ENCODE peak calls at places on chromosomes 3 and 15, in five cellular contexts. One of them, this sample, is unnamed.

GRCh38 chr3:177427096-177427495 is 229.8 kb upstream of the TBL1XR1 start:
- DNase-seq in HepG2: no peak
- DNase-seq in PC-9: no peak
- DNase-seq in GM23338: no peak
- DNase-seq in hepatocyte: no peak
- DNase-seq in this sample: no peak

GRCh38 chr3:149080011-149080698 is 6.2 kb downstream of the HLTF start:
- DNase-seq in HepG2: no peak
- DNase-seq in PC-9: no peak
- DNase-seq in GM23338: no peak
- DNase-seq in hepatocyte: no peak
- DNase-seq in this sample: no peak

GRCh38 chr3:56042326-56042951 is 425.8 kb downstream of the ERC2 start:
- DNase-seq in HepG2: peak; percentile 5
- DNase-seq in PC-9: peak; percentile 1
- DNase-seq in GM23338: peak; percentile 78
- DNase-seq in hepatocyte: peak; percentile 64
- DNase-seq in this sample: peak; percentile 16

GRCh38 chr3:37492977-37493471 is 318.6 kb upstream of the LRRFIP2 start:
- DNase-seq in HepG2: no peak
- DNase-seq in PC-9: no peak
- DNase-seq in GM23338: no peak
- DNase-seq in hepatocyte: no peak
- DNase-seq in this sample: peak; percentile 35

GRCh38 chr3:99637041-99637380 is 1.4 kb upstream of the COL8A1 start:
- DNase-seq in HepG2: no peak
- DNase-seq in PC-9: peak; percentile 38
- DNase-seq in GM23338: peak; percentile 76
- DNase-seq in hepatocyte: no peak
- DNase-seq in this sample: peak; percentile 86

GRCh38 chr3:32880225-32880624 is 62.4 kb downstream of the TRIM71 start:
- DNase-seq in HepG2: no peak
- DNase-seq in PC-9: no peak
- DNase-seq in GM23338: no peak
- DNase-seq in hepatocyte: no peak
- DNase-seq in this sample: no peak

GRCh38 chr15:68126415-68126814 is 72.3 kb downstream of the PIAS1 start:
- DNase-seq in HepG2: no peak
- DNase-seq in PC-9: no peak
- DNase-seq in GM23338: no peak
- DNase-seq in hepatocyte: no peak
- DNase-seq in this sample: peak; percentile 14

GRCh38 chr3:189410522-189410921 is 220.7 kb upstream of the TP63 start:
- DNase-seq in HepG2: no peak
- DNase-seq in PC-9: no peak
- DNase-seq in GM23338: no peak
- DNase-seq in hepatocyte: no peak
- DNase-seq in this sample: no peak

GRCh38 chr3:112378989-112379692 is 46.2 kb downstream of the CD200 start:
- DNase-seq in HepG2: no peak
- DNase-seq in PC-9: no peak
- DNase-seq in GM23338: peak; percentile 24
- DNase-seq in hepatocyte: peak; percentile 42
- DNase-seq in this sample: peak; percentile 97

GRCh38 chr3:23806322-23807160 is 786 bp downstream of the UBE2E1 start:
- DNase-seq in HepG2: no peak
- DNase-seq in PC-9: no peak
- DNase-seq in GM23338: peak; percentile 63
- DNase-seq in hepatocyte: peak; percentile 42
- DNase-seq in this sample: no peak

GRCh38 chr15:40368701-40369473 is 10.9 kb downstream of the DISP2 start:
- DNase-seq in HepG2: no peak
- DNase-seq in PC-9: no peak
- DNase-seq in GM23338: no peak
- DNase-seq in hepatocyte: no peak
- DNase-seq in this sample: no peak

GRCh38 chr3:9897408-9898372 is 5.0 kb upstream of the IL17RE start:
- DNase-seq in HepG2: peak; percentile 98
- DNase-seq in PC-9: peak; percentile 74
- DNase-seq in GM23338: no peak
- DNase-seq in hepatocyte: peak; percentile 85
- DNase-seq in this sample: peak; percentile 92

GRCh38 chr3:43747641-43748040 is 56.9 kb downstream of the ABHD5 start:
- DNase-seq in HepG2: no peak
- DNase-seq in PC-9: no peak
- DNase-seq in GM23338: no peak
- DNase-seq in hepatocyte: no peak
- DNase-seq in this sample: no peak

GRCh38 chr15:77138167-77138522 is 67.2 kb upstream of the TSPAN3 start:
- DNase-seq in HepG2: no peak
- DNase-seq in PC-9: no peak
- DNase-seq in GM23338: no peak
- DNase-seq in hepatocyte: no peak
- DNase-seq in this sample: peak; percentile 8

GRCh38 chr3:187896664-187897063 is 151.4 kb upstream of the BCL6 start:
- DNase-seq in HepG2: no peak
- DNase-seq in PC-9: no peak
- DNase-seq in GM23338: no peak
- DNase-seq in hepatocyte: no peak
- DNase-seq in this sample: no peak

GRCh38 chr3:188316021-188316722 is 162.2 kb downstream of the LPP start:
- DNase-seq in HepG2: peak; percentile 28
- DNase-seq in PC-9: no peak
- DNase-seq in GM23338: no peak
- DNase-seq in hepatocyte: no peak
- DNase-seq in this sample: no peak

GRCh38 chr15:73941044-73941443 is 14.8 kb downstream of the LOXL1 start:
- DNase-seq in HepG2: no peak
- DNase-seq in PC-9: peak; percentile 58
- DNase-seq in GM23338: no peak
- DNase-seq in hepatocyte: peak; percentile 68
- DNase-seq in this sample: no peak

GRCh38 chr15:89662893-89663673 is 7.8 kb upstream of the KIF7 start:
- DNase-seq in HepG2: no peak
- DNase-seq in PC-9: peak; percentile 86
- DNase-seq in GM23338: peak; percentile 30
- DNase-seq in hepatocyte: peak; percentile 72
- DNase-seq in this sample: peak; percentile 76

GRCh38 chr3:4888913-4889846 is 90.1 kb upstream of the BHLHE40 start:
- DNase-seq in HepG2: no peak
- DNase-seq in PC-9: no peak
- DNase-seq in GM23338: no peak
- DNase-seq in hepatocyte: no peak
- DNase-seq in this sample: no peak

GRCh38 chr15:101148881-101149664 is 102.8 kb downstream of the CHSY1 start:
- DNase-seq in HepG2: no peak
- DNase-seq in PC-9: no peak
- DNase-seq in GM23338: no peak
- DNase-seq in hepatocyte: peak; percentile 47
- DNase-seq in this sample: no peak

GRCh38 chr3:141089339-141090152 is 38.4 kb downstream of the SPSB4 start:
- DNase-seq in HepG2: no peak
- DNase-seq in PC-9: no peak
- DNase-seq in GM23338: peak; percentile 44
- DNase-seq in hepatocyte: no peak
- DNase-seq in this sample: no peak

GRCh38 chr15:38972831-38973230 is 408.2 kb upstream of the RASGRP1 start:
- DNase-seq in HepG2: no peak
- DNase-seq in PC-9: no peak
- DNase-seq in GM23338: no peak
- DNase-seq in hepatocyte: no peak
- DNase-seq in this sample: no peak

GRCh38 chr3:66261318-66261717 is 40.5 kb downstream of the SLC25A26 start:
- DNase-seq in HepG2: no peak
- DNase-seq in PC-9: no peak
- DNase-seq in GM23338: no peak
- DNase-seq in hepatocyte: no peak
- DNase-seq in this sample: no peak

GRCh38 chr3:166446291-166446690 is 609.1 kb upstream of the BCHE start:
- DNase-seq in HepG2: no peak
- DNase-seq in PC-9: no peak
- DNase-seq in GM23338: no peak
- DNase-seq in hepatocyte: no peak
- DNase-seq in this sample: peak; percentile 78

GRCh38 chr3:100401674-100402036 is 316 bp downstream of the LNP1 start:
- DNase-seq in HepG2: no peak
- DNase-seq in PC-9: no peak
- DNase-seq in GM23338: peak; percentile 68
- DNase-seq in hepatocyte: peak; percentile 51
- DNase-seq in this sample: no peak

GRCh38 chr3:123423806-123424205 is 25.1 kb downstream of the ADCY5 start:
- DNase-seq in HepG2: no peak
- DNase-seq in PC-9: no peak
- DNase-seq in GM23338: no peak
- DNase-seq in hepatocyte: no peak
- DNase-seq in this sample: no peak

GRCh38 chr3:147398841-147399534 is 7.4 kb downstream of the ZIC4 start:
- DNase-seq in HepG2: no peak
- DNase-seq in PC-9: no peak
- DNase-seq in GM23338: no peak
- DNase-seq in hepatocyte: no peak
- DNase-seq in this sample: peak; percentile 24

GRCh38 chr3:147397155-147397888 is 9.0 kb downstream of the ZIC4 start:
- DNase-seq in HepG2: no peak
- DNase-seq in PC-9: no peak
- DNase-seq in GM23338: peak; percentile 94
- DNase-seq in hepatocyte: no peak
- DNase-seq in this sample: no peak

GRCh38 chr3:147396709-147397046 is 9.7 kb downstream of the ZIC4 start:
- DNase-seq in HepG2: no peak
- DNase-seq in PC-9: no peak
- DNase-seq in GM23338: no peak
- DNase-seq in hepatocyte: no peak
- DNase-seq in this sample: no peak

GRCh38 chr3:147400111-147400510 is 6.2 kb downstream of the ZIC4 start:
- DNase-seq in HepG2: no peak
- DNase-seq in PC-9: no peak
- DNase-seq in GM23338: no peak
- DNase-seq in hepatocyte: no peak
- DNase-seq in this sample: no peak

GRCh38 chr3:147397911-147398809 is 8.2 kb downstream of the ZIC4 start:
- DNase-seq in HepG2: no peak
- DNase-seq in PC-9: no peak
- DNase-seq in GM23338: peak; percentile 90
- DNase-seq in hepatocyte: no peak
- DNase-seq in this sample: no peak
- TF ChIP-seq EZH2 in HepG2: no peak
- TF ChIP-seq EZH2 in PC-9: no peak
- TF ChIP-seq EZH2 in GM23338: peak; percentile 80
- TF ChIP-seq EZH2 in hepatocyte: peak; percentile 97
- TF ChIP-seq EZH2 in this sample: no peak

GRCh38 chr3:137772231-137772617 is 8.1 kb downstream of the SOX14 start:
- DNase-seq in HepG2: no peak
- DNase-seq in PC-9: no peak
- DNase-seq in GM23338: no peak
- DNase-seq in hepatocyte: no peak
- DNase-seq in this sample: no peak

GRCh38 chr3:137770066-137770805 is 6.1 kb downstream of the SOX14 start:
- DNase-seq in HepG2: no peak
- DNase-seq in PC-9: no peak
- DNase-seq in GM23338: peak; percentile 62
- DNase-seq in hepatocyte: no peak
- DNase-seq in this sample: no peak

GRCh38 chr3:137771401-137772230 is 7.5 kb downstream of the SOX14 start:
- DNase-seq in HepG2: no peak
- DNase-seq in PC-9: no peak
- DNase-seq in GM23338: peak; percentile 72
- DNase-seq in hepatocyte: no peak
- DNase-seq in this sample: no peak

GRCh38 chr3:137769321-137770065 is 5.4 kb downstream of the SOX14 start:
- DNase-seq in HepG2: no peak
- DNase-seq in PC-9: no peak
- DNase-seq in GM23338: peak; percentile 61
- DNase-seq in hepatocyte: no peak
- DNase-seq in this sample: no peak

DNA sequence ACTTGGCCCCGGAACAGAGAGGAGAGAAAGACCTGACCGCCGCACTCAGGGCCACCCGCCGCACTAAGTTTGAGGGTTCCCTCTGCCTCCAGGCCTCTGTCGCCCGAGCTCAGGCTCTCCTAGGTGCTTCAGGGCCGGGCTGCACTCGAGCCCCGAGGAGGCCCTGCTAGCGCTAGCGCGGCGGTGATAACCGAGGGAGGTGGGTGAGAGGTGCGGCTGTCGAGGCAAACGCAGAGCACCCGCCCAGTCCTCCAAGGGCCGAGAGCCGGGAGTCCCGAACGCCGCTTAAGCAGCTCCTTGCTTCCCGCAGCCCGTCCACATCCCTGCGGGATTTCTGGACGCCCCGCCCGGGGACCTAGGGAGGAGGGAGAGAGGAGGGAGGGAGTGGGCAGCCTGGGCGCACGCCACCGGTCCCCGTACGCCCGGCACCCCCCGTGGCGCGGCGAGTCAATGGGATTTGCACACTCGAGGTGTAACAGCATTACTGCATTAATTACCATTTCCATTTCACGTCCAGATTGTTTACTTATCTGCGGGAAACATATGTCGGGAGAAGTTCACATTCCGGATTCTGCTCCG is 6.8 kb downstream of the SOX14 start:
- DNase-seq in HepG2: no peak
- DNase-seq in PC-9: no peak
- DNase-seq in GM23338: peak; percentile 69
- DNase-seq in hepatocyte: peak; percentile 16
- DNase-seq in this sample: no peak
- H3K27me3 ChIP-seq in HepG2: peaks cover 12% of the 10 kb centered on the region
- H3K27me3 ChIP-seq in PC-9: peaks cover 62% of the 10 kb centered on the region
- H3K27me3 ChIP-seq in GM23338: peaks cover 99% of the 10 kb centered on the region
- H3K27me3 ChIP-seq in hepatocyte: peaks cover 99% of the 10 kb centered on the region
- H3K27me3 ChIP-seq in this sample: peaks cover 74% of the 10 kb centered on the region

GRCh38 chr3:160635213-160635612 is 41.7 kb upstream of the ARL14 start:
- DNase-seq in HepG2: no peak
- DNase-seq in PC-9: no peak
- DNase-seq in GM23338: peak; percentile 11
- DNase-seq in hepatocyte: no peak
- DNase-seq in this sample: no peak
- TF ChIP-seq EZH2 in HepG2: no peak
- TF ChIP-seq EZH2 in PC-9: no peak
- TF ChIP-seq EZH2 in GM23338: no peak
- TF ChIP-seq EZH2 in hepatocyte: no peak
- TF ChIP-seq EZH2 in this sample: no peak

GRCh38 chr3:174767853-174768382 is 91.2 kb upstream of the NAALADL2 start:
- DNase-seq in HepG2: no peak
- DNase-seq in PC-9: no peak
- DNase-seq in GM23338: no peak
- DNase-seq in hepatocyte: no peak
- DNase-seq in this sample: no peak

GRCh38 chr3:174769171-174769570 is 90.0 kb upstream of the NAALADL2 start:
- DNase-seq in HepG2: no peak
- DNase-seq in PC-9: no peak
- DNase-seq in GM23338: no peak
- DNase-seq in hepatocyte: no peak
- DNase-seq in this sample: no peak

DNA sequence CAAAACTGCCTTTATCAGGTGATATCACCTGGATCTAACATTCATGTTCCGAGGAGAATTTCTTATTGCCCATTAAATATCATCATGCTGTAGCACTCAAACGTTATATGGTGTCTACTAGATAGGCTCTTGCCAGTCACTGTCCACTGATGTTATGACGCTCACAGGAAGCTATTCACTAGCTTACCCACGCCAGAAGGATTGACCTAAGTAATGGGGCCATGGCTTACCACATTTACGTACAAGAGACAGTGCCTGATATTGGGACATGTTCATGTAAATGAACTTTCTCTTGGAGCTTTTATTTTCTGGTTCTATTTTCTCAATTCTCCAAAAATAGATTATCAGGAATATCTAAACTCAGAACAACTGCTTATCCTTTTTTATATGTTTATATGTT is 91.7 kb upstream of the NAALADL2 start:
- DNase-seq in HepG2: no peak
- DNase-seq in PC-9: no peak
- DNase-seq in GM23338: no peak
- DNase-seq in hepatocyte: no peak
- DNase-seq in this sample: no peak
- H3K27me3 ChIP-seq in HepG2: no peaks in the 10 kb centered on the region
- H3K27me3 ChIP-seq in PC-9: no peaks in the 10 kb centered on the region
- H3K27me3 ChIP-seq in GM23338: no peaks in the 10 kb centered on the region
- H3K27me3 ChIP-seq in hepatocyte: no peaks in the 10 kb centered on the region
- H3K27me3 ChIP-seq in this sample: no peaks in the 10 kb centered on the region